ENCODE peak calls at places on chromosomes 5 and 9, in eight cellular contexts. D is RWPE2; U is PC-3; K is T-helper 17 cell; H is activated naive CD4-positive, alpha-beta T cell treated with anti-CD3 and anti-CD28 coated beads, Interleukin-2, amount 50 U/mL, for 72 hours; G is stimulated activated naive CD8-positive, alpha-beta T cell treated with anti-CD3 and anti-CD28 coated beads, Interleukin-15, Interleukin-2, amounts not matched to agents 100 U/mL and 50 U/mL, for 24 hours; Q is stimulated activated effector memory CD8-positive, alpha-beta T cell treated with anti-CD3 and anti-CD28 coated beads, Interleukin-12 subunit alpha, Interleukin-12 subunit beta, amount 100 ng/mL, for 72 hours; F is right cardiac atrium. O is an unnamed sample.

GRCh38 chr5:68965926-68966325 is 127.9 kb upstream of the SLC30A5 start:
- ATAC-seq in D (no peak), U (no peak), K (no peak), H (no peak), G (no peak), Q (no peak), F (no peak), O (no peak)

GRCh38 chr5:168734119-168734518 is 155.0 kb upstream of the PANK3 start:
- ATAC-seq in D (no peak), U (no peak), K (no peak), H (no peak), G (no peak), Q (no peak), F (peak), O (no peak)

GRCh38 chr5:10315824-10316509 is 8.3 kb upstream of the CMBL start:
- ATAC-seq in D (no peak), U (no peak), K (no peak), H (no peak), G (no peak), Q (no peak), F (no peak), O (no peak)

GRCh38 chr9:134291452-134291881 is 34.8 kb upstream of the RXRA start:
- ATAC-seq in D (no peak), U (no peak), K (no peak), H (no peak), G (no peak), Q (no peak), F (no peak), O (no peak)

GRCh38 chr5:111562566-111562965 is 50.2 kb upstream of the STARD4 start:
- ATAC-seq in D (no peak), U (no peak), K (no peak), H (no peak), G (no peak), Q (no peak), F (peak), O (no peak)

GRCh38 chr5:149724884-149725283 is 5.2 kb upstream of the PPARGC1B start:
- ATAC-seq in D (no peak), U (no peak), K (no peak), H (no peak), G (no peak), Q (no peak), F (no peak), O (no peak)

GRCh38 chr5:17346811-17347210 is 129.4 kb downstream of the BASP1 start:
- ATAC-seq in D (no peak), U (no peak), K (no peak), H (no peak), G (no peak), Q (no peak), F (no peak), O (no peak)

GRCh38 chr9:87097238-87097637 is 149.9 kb upstream of the GAS1 start:
- ATAC-seq in D (no peak), U (no peak), K (no peak), H (no peak), G (no peak), Q (no peak), F (no peak), O (no peak)

GRCh38 chr9:110114888-110115259 is 93.1 kb downstream of the C9orf152 start:
- ATAC-seq in D (no peak), U (no peak), K (no peak), H (no peak), G (no peak), Q (no peak), F (peak), O (peak)

GRCh38 chr5:172086312-172086975 is 80.0 kb upstream of the FBXW11 start:
- ATAC-seq in D (no peak), U (no peak), K (peak), H (peak), G (no peak), Q (peak), F (no peak), O (no peak)

GRCh38 chr9:17005085-17005484 is 129.8 kb upstream of the CNTLN start:
- ATAC-seq in D (peak), U (peak), K (no peak), H (no peak), G (no peak), Q (no peak), F (peak), O (peak)

GRCh38 chr9:121634329-121634784 is 17.1 kb upstream of the DAB2IP start:
- ATAC-seq in D (no peak), U (no peak), K (no peak), H (peak), G (peak), Q (peak), F (no peak), O (no peak)

GRCh38 chr5:171342362-171343111 is 33.5 kb downstream of the TLX3 start:
- ATAC-seq in D (peak), U (peak), K (peak), H (peak), G (peak), Q (peak), F (peak), O (no peak)

GRCh38 chr9:132288956-132289355 is 65.8 kb downstream of the SETX start:
- ATAC-seq in D (no peak), U (no peak), K (no peak), H (no peak), G (no peak), Q (no peak), F (no peak), O (no peak)

GRCh38 chr9:93659837-93660177 is 83.4 kb downstream of the PHF2 start:
- ATAC-seq in D (no peak), U (no peak), K (no peak), H (peak), G (no peak), Q (no peak), F (no peak), O (no peak)

GRCh38 chr5:138910546-138911185 is 35.5 kb upstream of the LRRTM2 start:
- ATAC-seq in D (no peak), U (no peak), K (no peak), H (no peak), G (no peak), Q (peak), F (no peak), O (no peak)

GRCh38 chr9:77588319-77588937 is 59.7 kb downstream of the GNA14 start:
- ATAC-seq in D (peak), U (peak), K (no peak), H (no peak), G (no peak), Q (no peak), F (peak), O (peak)

GRCh38 chr5:138975098-138975847 is 100.1 kb upstream of the LRRTM2 start:
- ATAC-seq in D (no peak), U (no peak), K (no peak), H (no peak), G (peak), Q (no peak), F (peak), O (peak)

GRCh38 chr5:131367219-131367860 is 103.5 kb downstream of the CDC42SE2 start:
- ATAC-seq in D (peak), U (no peak), K (no peak), H (peak), G (peak), Q (peak), F (no peak), O (no peak)

GRCh38 chr5:61332369-61332745 is 299 bp downstream of the ZSWIM6 start:
- ATAC-seq in D (no peak), U (no peak), K (peak), H (peak), G (no peak), Q (peak), F (no peak), O (peak)

GRCh38 chr5:82314964-82315728 is 37.0 kb upstream of the RPS23 start:
- ATAC-seq in D (no peak), U (no peak), K (no peak), H (no peak), G (no peak), Q (no peak), F (no peak), O (no peak)

GRCh38 chr9:115000217-115000639 is 69.8 kb upstream of the TNFSF8 start:
- ATAC-seq in D (peak), U (no peak), K (peak), H (peak), G (peak), Q (peak), F (no peak), O (no peak)

GRCh38 chr9:89461302-89461701 is 36.6 kb downstream of the SEMA4D start:
- ATAC-seq in D (peak), U (peak), K (no peak), H (peak), G (peak), Q (peak), F (peak), O (no peak)

GRCh38 chr5:167232675-167233074 is 1058.8 kb upstream of the WWC1 start:
- ATAC-seq in D (no peak), U (no peak), K (no peak), H (no peak), G (no peak), Q (no peak), F (no peak), O (no peak)

GRCh38 chr5:11180890-11181289 is 419.9 kb upstream of the DAP start:
- ATAC-seq in D (peak), U (no peak), K (no peak), H (no peak), G (no peak), Q (no peak), F (no peak), O (no peak)

GRCh38 chr5:116564756-116565593 is 9.6 kb downstream of the SEMA6A start:
- ATAC-seq in D (no peak), U (no peak), K (no peak), H (no peak), G (no peak), Q (no peak), F (no peak), O (no peak)

GRCh38 chr5:144433140-144433822 is 262.6 kb downstream of the KCTD16 start:
- ATAC-seq in D (no peak), U (no peak), K (no peak), H (no peak), G (no peak), Q (no peak), F (no peak), O (no peak)

GRCh38 chr9:83957029-83957513 is 22.9 kb downstream of the HNRNPK start:
- ATAC-seq in D (no peak), U (no peak), K (peak), H (no peak), G (no peak), Q (no peak), F (no peak), O (no peak)

GRCh38 chr5:112119969-112120368 is 299.1 kb downstream of the EPB41L4A start:
- ATAC-seq in D (no peak), U (no peak), K (no peak), H (no peak), G (no peak), Q (no peak), F (no peak), O (no peak)

GRCh38 chr5:131563434-131564228 is 71.4 kb downstream of the RAPGEF6 start:
- ATAC-seq in D (peak), U (no peak), K (no peak), H (no peak), G (no peak), Q (no peak), F (no peak), O (no peak)

GRCh38 chr9:17906841-17907779 is 328.2 kb downstream of the SH3GL2 start:
- ATAC-seq in D (peak), U (no peak), K (no peak), H (no peak), G (peak), Q (peak), F (peak), O (peak)

O was measured in gastroesophageal sphincter.